ENCODE peak calls at places on chromosomes 4 and X, in four cellular contexts. L is Peyer's patch, D is lower leg skin, B is astrocyte of the spinal cord. C is an unnamed sample.

GRCh38 chr4:152247271-152247975 is 288.5 kb downstream of the FBXW7 start:
- DNase-seq in B (no peak), D (no peak), L (no peak), C (no peak)

GRCh38 chr4:173878701-173879100 is 348.7 kb upstream of the HAND2 start:
- DNase-seq in D (peak), L (no peak), B (no peak), C (peak)

GRCh38 chr4:80266902-80267380 is 477 bp downstream of the FGF5 start:
- DNase-seq in B (peak), D (no peak), L (no peak), C (peak)

GRCh38 chrX:2640436-2641150 is 50.5 kb upstream of the CD99 start:
- DNase-seq in D (peak), L (no peak), B (no peak), C (peak)

GRCh38 chrX:115324194-115324593 is 34.7 kb downstream of the LUZP4 start:
- DNase-seq in L (no peak), D (no peak), B (peak), C (peak)

GRCh38 chr4:47427936-47428335 is 35.6 kb downstream of the COMMD8 start:
- DNase-seq in B (no peak), L (no peak), D (no peak), C (peak)

GRCh38 chrX:650274-650673 is 19.7 kb downstream of the SHOX start:
- DNase-seq in L (no peak), B (no peak), D (no peak), C (no peak)

GRCh38 chr4:170374770-170375169 is 285.0 kb upstream of the AADAT start:
- DNase-seq in B (no peak), L (peak), D (no peak), C (peak)

GRCh38 chr4:77022581-77023133 is 53.1 kb downstream of the CCNI start:
- DNase-seq in D (no peak), B (peak), L (no peak), C (peak)

GRCh38 chrX:21493226-21493850 is 119.1 kb downstream of the CNKSR2 start:
- DNase-seq in L (no peak), D (no peak), B (peak), C (peak)

GRCh38 chr4:13455411-13455810 is 28.7 kb downstream of the RAB28 start:
- DNase-seq in L (no peak), B (peak), D (no peak), C (peak)
- TF ChIP-seq CTCF in L (no peak), B (no peak), D (no peak), C (no peak)

DNA sequence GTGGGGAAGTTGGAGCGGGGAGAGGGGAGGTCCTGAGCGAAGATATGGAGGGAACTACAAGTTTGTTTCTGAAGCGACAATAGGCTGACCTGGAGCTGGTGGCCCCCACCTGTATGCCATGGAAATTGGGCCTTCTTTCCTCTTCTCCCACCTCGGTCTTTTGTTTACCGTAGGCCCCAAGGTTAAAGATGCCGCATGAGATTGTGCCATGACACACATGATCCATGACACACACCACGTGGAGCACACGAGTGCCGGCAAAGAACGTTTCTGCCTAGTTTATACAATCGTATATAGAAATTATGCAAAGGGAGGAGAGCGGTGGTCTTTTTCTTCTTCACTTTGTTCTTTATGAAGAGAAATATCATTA is 408 bp downstream of the TMEM33 start:
- DNase-seq in D (no peak), L (no peak), B (no peak), C (peak)
- H3K4me3 ChIP-seq in D (peak), L (peak), B (peak), C (peak)

GRCh38 chrX:100817340-100817739 is 2.9 kb upstream of the CSTF2 start:
- DNase-seq in B (no peak), L (no peak), D (no peak), C (no peak)

GRCh38 chrX:100819534-100819836 is 706 bp upstream of the CSTF2 start:
- DNase-seq in B (no peak), D (no peak), L (no peak), C (no peak)

GRCh38 chrX:100819837-100820666 is at the start of gene CSTF2:
- DNase-seq in B (peak), D (peak), L (peak), C (peak)
- TF ChIP-seq CTCF in B (no peak), D (no peak), L (no peak), C (peak)

GRCh38 chr4:56981795-56982201 is 3.1 kb downstream of the POLR2B start:
- DNase-seq in L (no peak), D (no peak), B (peak), C (peak)
- H3K4me3 ChIP-seq in L (no peak), D (no peak), B (no peak), C (peak)

GRCh38 chrX:15834827-15835595 is 19.6 kb downstream of the AP1S2 start:
- DNase-seq in D (no peak), B (peak), L (no peak), C (no peak)

GRCh38 chrX:15843960-15844359 is 10.7 kb downstream of the AP1S2 start:
- DNase-seq in L (no peak), B (no peak), D (no peak), C (no peak)

GRCh38 chrX:15834051-15834450 is 20.6 kb downstream of the AP1S2 start:
- DNase-seq in L (no peak), D (no peak), B (no peak), C (no peak)

GRCh38 chrX:15838017-15838416 is 16.6 kb downstream of the AP1S2 start:
- DNase-seq in L (no peak), B (no peak), D (no peak), C (no peak)
- TF ChIP-seq CTCF in L (no peak), B (peak), D (no peak), C (peak)

GRCh38 chrX:104319346-104319745 is 64.6 kb upstream of the ESX1 start:
- DNase-seq in B (no peak), L (no peak), D (no peak), C (no peak)

GRCh38 chrX:104318330-104319009 is 63.7 kb upstream of the ESX1 start:
- DNase-seq in L (peak), B (peak), D (peak), C (peak)

GRCh38 chrX:104324871-104325585 is 70.3 kb upstream of the ESX1 start:
- DNase-seq in D (no peak), B (no peak), L (no peak), C (no peak)

GRCh38 chrX:104329731-104330130 is 75.0 kb upstream of the ESX1 start:
- DNase-seq in L (no peak), D (no peak), B (no peak), C (no peak)

DNA sequence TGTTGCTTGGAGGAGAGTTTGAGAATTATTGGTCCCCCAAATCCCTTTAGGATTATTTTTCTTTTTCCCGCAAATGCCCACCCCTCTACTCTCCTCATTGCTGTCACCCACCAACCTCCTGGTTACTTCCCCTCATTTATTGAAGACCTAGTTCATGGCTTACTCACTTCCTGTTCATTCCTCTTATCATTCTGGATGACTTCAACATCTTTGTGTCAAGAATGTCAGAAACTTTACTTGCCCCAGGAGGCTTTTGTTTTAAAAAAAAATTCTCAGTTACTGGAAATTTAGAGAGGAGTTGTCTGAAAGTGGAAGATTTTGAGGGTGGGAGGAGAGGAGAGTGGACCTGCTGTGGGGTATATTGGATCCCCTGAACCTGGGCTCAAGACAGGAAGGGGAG is 69.7 kb upstream of the ESX1 start:
- DNase-seq in L (no peak), D (no peak), B (no peak), C (no peak)
- H3K4me3 ChIP-seq in L (no peak), D (no peak), B (no peak), C (no peak)

GRCh38 chrX:35890699-35891098 is 28.8 kb upstream of the CFAP47 start:
- DNase-seq in L (peak), D (peak), B (peak), C (peak)
- TF ChIP-seq CTCF in L (peak), D (no peak), B (peak), C (peak)

GRCh38 chr4:15805583-15806517 is 27.7 kb downstream of the CD38 start:
- DNase-seq in D (peak), L (peak), B (peak), C (peak)

GRCh38 chr4:15811703-15812325 is 33.7 kb downstream of the CD38 start:
- DNase-seq in B (no peak), L (no peak), D (no peak), C (no peak)

GRCh38 chr4:15809473-15809872 is 31.3 kb downstream of the CD38 start:
- DNase-seq in L (no peak), B (no peak), D (no peak), C (no peak)

GRCh38 chr4:15809058-15809457 is 30.9 kb downstream of the CD38 start:
- DNase-seq in B (no peak), D (no peak), L (no peak), C (no peak)
- H3K4me3 ChIP-seq in B (no peak), D (no peak), L (no peak), C (no peak)